ENCODE peak calls at places on chromosomes 3 and 15, in five cellular contexts. A, V, N, U and Z are unnamed samples.

GRCh38 chr3:37282996-37283395 is 108.6 kb upstream of the LRRFIP2 start:
- DNase-seq in U (no peak), A (no peak), N (no peak), V (no peak), Z (no peak)

GRCh38 chr3:10189557-10190374 is 25.0 kb downstream of the IRAK2 start:
- DNase-seq in N (no peak), U (peak; percentile 79), V (no peak), A (peak; percentile 89), Z (peak; percentile 85)

GRCh38 chr3:182959474-182960350 is 20.6 kb downstream of the DCUN1D1 start:
- DNase-seq in V (no peak), U (no peak), N (no peak), A (no peak), Z (no peak)

GRCh38 chr3:73361591-73361990 is 263.1 kb downstream of the PDZRN3 start:
- DNase-seq in A (no peak), N (no peak), U (no peak), V (no peak), Z (no peak)

GRCh38 chr3:188365978-188366698 is 212.2 kb downstream of the LPP start:
- DNase-seq in N (no peak), U (no peak), V (no peak), A (no peak), Z (no peak)

GRCh38 chr15:52559583-52559982 is 9.2 kb downstream of the ARPP19 start:
- DNase-seq in U (no peak), N (no peak), A (no peak), V (no peak), Z (no peak)

GRCh38 chr3:172673210-172673679 is 37.6 kb downstream of the NCEH1 start:
- DNase-seq in V (peak; percentile 41), N (peak; percentile 79), U (peak; percentile 76), A (no peak), Z (no peak)

GRCh38 chr15:69280783-69281182 is 17.9 kb upstream of the PAQR5 start:
- DNase-seq in V (no peak), A (no peak), U (no peak), N (no peak), Z (no peak)